ENCODE peak calls at places on chromosome 19, in four cellular contexts. J is lower leg skin, X is NCI-H748 treated with DMSO at 0.1 percent for 48 hours, Q is glomerular endothelial cell. A is an unnamed sample.

GRCh38 chr19:29530549-29531457 is 5.0 kb downstream of the VSTM2B start:
- DNase-seq in X (no peak), J (no peak), Q (no peak), A (no peak)

GRCh38 chr19:56831279-56831678 is 9.2 kb downstream of the PEG3 start:
- DNase-seq in Q (no peak), X (no peak), J (no peak), A (no peak)

GRCh38 chr19:48900477-48901452 is 653 bp downstream of the NUCB1 start:
- DNase-seq in X (no peak), J (peak; percentile 89), Q (no peak), A (no peak)

GRCh38 chr19:54203151-54203611 is 2.5 kb downstream of the RPS9 start:
- DNase-seq in J (no peak), Q (no peak), X (no peak), A (no peak)

GRCh38 chr19:32828643-32829344 is 40.8 kb downstream of the SLC7A9 start:
- DNase-seq in Q (no peak), J (peak; percentile 69), X (no peak), A (no peak)

GRCh38 chr19:7982651-7983099 is 22.8 kb downstream of the ELAVL1 start:
- DNase-seq in J (no peak), Q (no peak), X (no peak), A (no peak)

GRCh38 chr19:42066075-42066754 is 3.8 kb downstream of the GRIK5 start:
- DNase-seq in X (peak; percentile 87), J (no peak), Q (no peak), A (no peak)

GRCh38 chr19:51576850-51577249 is 5.8 kb downstream of the ZNF175 start:
- DNase-seq in J (no peak), X (no peak), Q (no peak), A (no peak)

GRCh38 chr19:33947565-33947964 is 150.9 kb downstream of the KCTD15 start:
- DNase-seq in J (peak; percentile 48), X (no peak), Q (no peak), A (peak; percentile 46)

GRCh38 chr19:46002678-46003275 is 7.5 kb downstream of the CCDC61 start:
- DNase-seq in X (no peak), Q (no peak), J (no peak), A (no peak)

GRCh38 chr19:31548941-31549340 is 199.7 kb upstream of the TSHZ3 start:
- DNase-seq in X (no peak), Q (no peak), J (peak; percentile 32), A (no peak)

GRCh38 chr19:1749373-1750342 is 3.6 kb upstream of the ONECUT3 start:
- DNase-seq in X (no peak), Q (no peak), J (no peak), A (no peak)

GRCh38 chr19:18253716-18254115 is 20.5 kb downstream of the IQCN start:
- DNase-seq in X (no peak), J (no peak), Q (no peak), A (no peak)

GRCh38 chr19:30742539-30742938 is 370.4 kb downstream of the ZNF536 start:
- DNase-seq in X (no peak), J (no peak), Q (no peak), A (peak; percentile 66)

GRCh38 chr19:46256855-46257254 is 27.3 kb downstream of the IGFL1 start:
- DNase-seq in Q (no peak), J (no peak), X (no peak), A (no peak)

GRCh38 chr19:8610041-8610927 is at the start of gene ADAMTS10:
- DNase-seq in J (peak; percentile 89), X (no peak), Q (no peak), A (no peak)

GRCh38 chr19:6412111-6412999 is 12.3 kb downstream of the KHSRP start:
- DNase-seq in Q (no peak), J (no peak), X (no peak), A (no peak)

GRCh38 chr19:18856385-18857126 is 24.8 kb downstream of the UPF1 start:
- DNase-seq in J (no peak), Q (no peak), X (no peak), A (no peak)

GRCh38 chr19:29690842-29691241 is 24.2 kb downstream of the C19orf12 start:
- DNase-seq in Q (no peak), X (peak; percentile 13), J (no peak), A (no peak)

GRCh38 chr19:42037649-42038048 is 32.4 kb downstream of the GRIK5 start:
- DNase-seq in Q (no peak), J (no peak), X (no peak), A (no peak)

GRCh38 chr19:2977686-2978466 is 512 bp downstream of the TLE6 start:
- DNase-seq in J (no peak), Q (no peak), X (no peak), A (no peak)

GRCh38 chr19:46759817-46760333 is 13.6 kb upstream of the STRN4 start:
- DNase-seq in J (no peak), X (no peak), Q (no peak), A (no peak)